ENCODE peak calls at places on chromosome 2, in six cellular contexts. T is stimulated activated CD4-positive, alpha-beta T cell treated with anti-CD3 and anti-CD28 coated beads, Interleukin-15, amount 100 ng/mL, for 24 hours; A is hypothalamus; E is brain microvascular endothelial cell; S is nucleus accumbens; K is germinal center. L is an unnamed sample.

GRCh38 chr2:45675130-45675812 is 23.8 kb downstream of the PRKCE start:
- DNase-seq in T (no peak), A (no peak), E (no peak), S (no peak), K (no peak), L (peak)

GRCh38 chr2:157789161-157789720 is 86.9 kb downstream of the ACVR1 start:
- DNase-seq in T (no peak), A (no peak), E (no peak), S (no peak), K (no peak), L (no peak)

GRCh38 chr2:36330456-36331395 is 24.9 kb upstream of the CRIM1 start:
- DNase-seq in T (no peak), A (no peak), E (no peak), S (no peak), K (no peak), L (no peak)

GRCh38 chr2:210620456-210620855 is 64.1 kb downstream of the CPS1 start:
- DNase-seq in T (no peak), A (no peak), E (peak), S (no peak), K (no peak), L (no peak)

GRCh38 chr2:10225291-10226031 is 77.2 kb upstream of the HPCAL1 start:
- DNase-seq in T (no peak), A (no peak), E (no peak), S (no peak), K (no peak), L (no peak)

GRCh38 chr2:137252934-137253333 is 487.6 kb downstream of the THSD7B start:
- DNase-seq in T (no peak), A (no peak), E (peak), S (no peak), K (no peak), L (no peak)

GRCh38 chr2:144015655-144016245 is 504.2 kb downstream of the ZEB2 start:
- DNase-seq in T (no peak), A (no peak), E (peak), S (no peak), K (no peak), L (no peak)

GRCh38 chr2:64750001-64750816 is 96.5 kb upstream of the SERTAD2 start:
- DNase-seq in T (peak), A (no peak), E (peak), S (no peak), K (peak), L (peak)

GRCh38 chr2:204317640-204318039 is 227.6 kb upstream of the PARD3B start:
- DNase-seq in T (no peak), A (no peak), E (no peak), S (no peak), K (no peak), L (no peak)

GRCh38 chr2:149420053-149420963 is 89.9 kb downstream of the LYPD6 start:
- DNase-seq in T (no peak), A (no peak), E (no peak), S (no peak), K (no peak), L (no peak)

GRCh38 chr2:167140767-167141166 is 252.5 kb downstream of the XIRP2 start:
- DNase-seq in T (no peak), A (no peak), E (peak), S (no peak), K (no peak), L (no peak)

GRCh38 chr2:172921538-172922236 is 154.0 kb upstream of the MAP3K20 start:
- DNase-seq in T (no peak), A (no peak), E (peak), S (no peak), K (no peak), L (no peak)

GRCh38 chr2:105396254-105397024 is 2.4 kb downstream of the FHL2 start:
- DNase-seq in T (peak), A (no peak), E (peak), S (no peak), K (no peak), L (no peak)

GRCh38 chr2:175889557-175890355 is 112.3 kb downstream of the LNPK start:
- DNase-seq in T (no peak), A (no peak), E (no peak), S (no peak), K (no peak), L (peak)

GRCh38 chr2:38467768-38468463 is 90.8 kb upstream of the ATL2 start:
- DNase-seq in T (no peak), A (no peak), E (no peak), S (no peak), K (no peak), L (no peak)

GRCh38 chr2:37711308-37711731 is 39.9 kb upstream of the CDC42EP3 start:
- DNase-seq in T (peak), A (no peak), E (peak), S (no peak), K (no peak), L (no peak)

GRCh38 chr2:217911283-217911965 is 91.4 kb downstream of the TNS1 start:
- DNase-seq in T (no peak), A (no peak), E (no peak), S (no peak), K (no peak), L (no peak)

GRCh38 chr2:192016265-192016664 is 169.4 kb upstream of the CAVIN2 start:
- DNase-seq in T (no peak), A (no peak), E (peak), S (no peak), K (no peak), L (no peak)

GRCh38 chr2:162967826-162968225 is 129.3 kb upstream of the KCNH7 start:
- DNase-seq in T (no peak), A (no peak), E (no peak), S (no peak), K (no peak), L (no peak)

GRCh38 chr2:218875692-218876246 is 4.9 kb upstream of the WNT10A start:
- DNase-seq in T (no peak), A (no peak), E (no peak), S (no peak), K (no peak), L (no peak)

GRCh38 chr2:231673348-231673770 is 35.0 kb upstream of the PTMA start:
- DNase-seq in T (no peak), A (no peak), E (no peak), S (no peak), K (no peak), L (peak)

GRCh38 chr2:15159751-15160177 is 401.4 kb downstream of the NBAS start:
- DNase-seq in T (peak), A (no peak), E (peak), S (no peak), K (no peak), L (peak)

GRCh38 chr2:189407161-189407943 is 33.9 kb upstream of the WDR75 start:
- DNase-seq in T (no peak), A (no peak), E (peak), S (no peak), K (no peak), L (peak)

GRCh38 chr2:219405958-219406860 is 12.0 kb upstream of the DES start:
- DNase-seq in T (no peak), A (no peak), E (no peak), S (no peak), K (no peak), L (no peak)

GRCh38 chr2:83233284-83233683 is 1225.8 kb downstream of the SUCLG1 start:
- DNase-seq in T (no peak), A (no peak), E (no peak), S (no peak), K (no peak), L (no peak)

GRCh38 chr2:159093496-159093895 is 125.1 kb downstream of the TANC1 start:
- DNase-seq in T (no peak), A (no peak), E (no peak), S (no peak), K (no peak), L (no peak)

L was measured in BE2C.